ENCODE peak calls at places on chromosome 14, in four cellular contexts. One of them, this sample, is unnamed.

GRCh38 chr14:102434647-102435175 is 72.0 kb downstream of the TECPR2 start:
- DNase-seq in hepatocyte: no peak
- DNase-seq in uterus: no peak
- DNase-seq in adrenal gland: no peak
- DNase-seq in this sample: no peak

GRCh38 chr14:60655898-60656754 is 6.8 kb upstream of the SIX1 start:
- DNase-seq in hepatocyte: no peak
- DNase-seq in uterus: no peak
- DNase-seq in adrenal gland: no peak
- DNase-seq in this sample: no peak

GRCh38 chr14:46571970-46572369 is 79.6 kb downstream of the RPL10L start:
- DNase-seq in hepatocyte: no peak
- DNase-seq in uterus: no peak
- DNase-seq in adrenal gland: no peak
- DNase-seq in this sample: peak; percentile 42

GRCh38 chr14:81303258-81303935 is 82.6 kb upstream of the GTF2A1 start:
- DNase-seq in hepatocyte: peak; percentile 89
- DNase-seq in uterus: no peak
- DNase-seq in adrenal gland: no peak
- DNase-seq in this sample: no peak

GRCh38 chr14:85195872-85196477 is 334.0 kb upstream of the FLRT2 start:
- DNase-seq in hepatocyte: no peak
- DNase-seq in uterus: no peak
- DNase-seq in adrenal gland: no peak
- DNase-seq in this sample: peak; percentile 39

GRCh38 chr14:64707661-64708060 is 3.4 kb downstream of the PLEKHG3 start:
- DNase-seq in hepatocyte: peak; percentile 83
- DNase-seq in uterus: no peak
- DNase-seq in adrenal gland: no peak
- DNase-seq in this sample: peak; percentile 94

GRCh38 chr14:86022031-86022629 is 492.2 kb downstream of the FLRT2 start:
- DNase-seq in hepatocyte: no peak
- DNase-seq in uterus: no peak
- DNase-seq in adrenal gland: no peak
- DNase-seq in this sample: no peak

GRCh38 chr14:105878125-105878524 is 351.7 kb downstream of the TMEM121 start:
- DNase-seq in hepatocyte: no peak
- DNase-seq in uterus: no peak
- DNase-seq in adrenal gland: no peak
- DNase-seq in this sample: no peak

GRCh38 chr14:42057176-42057575 is 450.5 kb downstream of the LRFN5 start:
- DNase-seq in hepatocyte: peak; percentile 24
- DNase-seq in uterus: no peak
- DNase-seq in adrenal gland: no peak
- DNase-seq in this sample: no peak

GRCh38 chr14:98894600-98894999 is 377.4 kb downstream of the BCL11B start:
- DNase-seq in hepatocyte: no peak
- DNase-seq in uterus: no peak
- DNase-seq in adrenal gland: no peak
- DNase-seq in this sample: no peak

GRCh38 chr14:56297449-56297848 is 179.2 kb downstream of the PELI2 start:
- DNase-seq in hepatocyte: no peak
- DNase-seq in uterus: no peak
- DNase-seq in adrenal gland: no peak
- DNase-seq in this sample: no peak

GRCh38 chr14:68677901-68678300 is 115.0 kb downstream of the ZFP36L1 start:
- DNase-seq in hepatocyte: no peak
- DNase-seq in uterus: no peak
- DNase-seq in adrenal gland: no peak
- DNase-seq in this sample: no peak

GRCh38 chr14:88551936-88552565 is 2.8 kb downstream of the PTPN21 start:
- DNase-seq in hepatocyte: no peak
- DNase-seq in uterus: peak; percentile 27
- DNase-seq in adrenal gland: peak; percentile 27
- DNase-seq in this sample: peak; percentile 21

GRCh38 chr14:52873096-52873495 is 77.8 kb downstream of the FERMT2 start:
- DNase-seq in hepatocyte: no peak
- DNase-seq in uterus: no peak
- DNase-seq in adrenal gland: no peak
- DNase-seq in this sample: no peak

GRCh38 chr14:105166571-105167302 is 1.8 kb downstream of the JAG2 start:
- DNase-seq in hepatocyte: no peak
- DNase-seq in uterus: no peak
- DNase-seq in adrenal gland: no peak
- DNase-seq in this sample: no peak

GRCh38 chr14:50319293-50319692 is 7.2 kb downstream of the DMAC2L start:
- DNase-seq in hepatocyte: no peak
- DNase-seq in uterus: no peak
- DNase-seq in adrenal gland: no peak
- DNase-seq in this sample: peak; percentile 39

GRCh38 chr14:50320279-50320678 is 8.2 kb downstream of the DMAC2L start:
- DNase-seq in hepatocyte: no peak
- DNase-seq in uterus: no peak
- DNase-seq in adrenal gland: no peak
- DNase-seq in this sample: peak; percentile 54

GRCh38 chr14:50321009-50321660 is 9.0 kb downstream of the DMAC2L start:
- DNase-seq in hepatocyte: peak; percentile 91
- DNase-seq in uterus: peak; percentile 56
- DNase-seq in adrenal gland: peak; percentile 54
- DNase-seq in this sample: peak; percentile 84

GRCh38 chr14:50319721-50320120 is 7.6 kb downstream of the DMAC2L start:
- DNase-seq in hepatocyte: no peak
- DNase-seq in uterus: no peak
- DNase-seq in adrenal gland: no peak
- DNase-seq in this sample: no peak

GRCh38 chr14:50318031-50318626 is 6.0 kb downstream of the DMAC2L start:
- DNase-seq in hepatocyte: peak; percentile 38
- DNase-seq in uterus: no peak
- DNase-seq in adrenal gland: no peak
- DNase-seq in this sample: peak; percentile 36
- TF ChIP-seq CTCF in hepatocyte: peak; percentile 78
- TF ChIP-seq CTCF in uterus: peak; percentile 69
- TF ChIP-seq CTCF in adrenal gland: peak; percentile 51
- TF ChIP-seq CTCF in this sample: peak; percentile 68

GRCh38 chr14:73757876-73758391 is 43.8 kb upstream of the PNMA1 start:
- DNase-seq in hepatocyte: no peak
- DNase-seq in uterus: no peak
- DNase-seq in adrenal gland: no peak
- DNase-seq in this sample: no peak
- H3K27ac ChIP-seq in hepatocyte: peak overlapping the region; percentile 99
- H3K27ac ChIP-seq in uterus: peak overlapping the region; percentile 97
- H3K27ac ChIP-seq in adrenal gland: no peak overlapping the region
- H3K27ac ChIP-seq in this sample: peak overlapping the region; percentile 98

DNA sequence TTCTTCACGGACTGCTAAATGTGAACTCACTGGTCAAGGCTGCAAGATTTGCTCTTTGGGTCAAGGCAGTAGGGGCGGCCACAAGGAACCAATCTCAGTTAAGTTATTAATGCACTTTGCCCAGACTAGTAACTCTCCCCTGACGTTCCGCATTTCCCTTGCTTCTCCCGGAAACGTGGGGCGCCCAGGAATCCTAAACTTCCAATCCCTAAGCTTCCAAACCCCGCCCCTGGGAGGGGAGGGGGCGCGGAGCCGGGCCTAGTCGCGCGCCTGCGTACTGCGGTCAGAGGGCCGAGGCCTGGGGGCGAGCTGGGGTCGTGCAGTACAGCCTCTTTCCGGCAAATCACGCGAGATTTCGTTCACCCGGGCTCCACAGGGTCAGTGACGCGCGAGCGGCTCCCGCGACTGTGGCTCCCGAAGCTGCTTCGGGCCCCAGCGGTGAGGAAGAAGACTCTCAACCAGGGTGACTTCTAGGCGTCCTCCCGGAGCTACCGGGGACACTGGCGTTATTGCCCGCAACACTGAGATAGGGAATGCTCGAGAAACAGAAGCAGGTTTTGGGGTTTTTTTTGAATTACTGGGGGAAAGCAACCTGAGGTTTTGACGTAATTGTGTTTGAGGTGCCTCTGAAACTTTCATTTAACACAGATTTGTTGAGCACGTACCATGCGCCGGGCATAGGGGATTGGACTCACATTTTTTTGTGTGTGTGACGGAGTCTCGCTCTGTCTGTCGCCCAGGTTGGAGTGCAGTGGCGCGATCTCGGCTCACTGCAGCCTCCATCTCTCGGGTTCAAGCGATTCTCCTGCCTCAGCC is at the start of gene PTGR2:
- DNase-seq in hepatocyte: peak; percentile 98
- DNase-seq in uterus: peak; percentile 98
- DNase-seq in adrenal gland: peak; percentile 96
- DNase-seq in this sample: peak; percentile 99
- TF ChIP-seq CTCF in hepatocyte: no peak
- TF ChIP-seq CTCF in uterus: peak; percentile 49
- TF ChIP-seq CTCF in adrenal gland: peak; percentile 42
- TF ChIP-seq CTCF in this sample: no peak

GRCh38 chr14:35163384-35163783 is 41.0 kb downstream of the PRORP start:
- DNase-seq in hepatocyte: no peak
- DNase-seq in uterus: no peak
- DNase-seq in adrenal gland: no peak
- DNase-seq in this sample: no peak
- H3K27ac ChIP-seq in hepatocyte: no peak overlapping the region
- H3K27ac ChIP-seq in uterus: no peak overlapping the region
- H3K27ac ChIP-seq in adrenal gland: no peak overlapping the region
- H3K27ac ChIP-seq in this sample: no peak overlapping the region

GRCh38 chr14:75860561-75861160 is 121.1 kb downstream of the TGFB3 start:
- DNase-seq in hepatocyte: no peak
- DNase-seq in uterus: no peak
- DNase-seq in adrenal gland: no peak
- DNase-seq in this sample: no peak
- TF ChIP-seq CTCF in hepatocyte: peak; percentile 18
- TF ChIP-seq CTCF in uterus: no peak
- TF ChIP-seq CTCF in adrenal gland: no peak
- TF ChIP-seq CTCF in this sample: no peak

GRCh38 chr14:50087350-50088116 is 28.8 kb downstream of the VCPKMT start:
- DNase-seq in hepatocyte: no peak
- DNase-seq in uterus: no peak
- DNase-seq in adrenal gland: no peak
- DNase-seq in this sample: no peak
- H3K27ac ChIP-seq in hepatocyte: no peak overlapping the region
- H3K27ac ChIP-seq in uterus: no peak overlapping the region
- H3K27ac ChIP-seq in adrenal gland: no peak overlapping the region
- H3K27ac ChIP-seq in this sample: no peak overlapping the region

GRCh38 chr14:91048676-91049075 is 11.8 kb downstream of the RPS6KA5 start:
- DNase-seq in hepatocyte: no peak
- DNase-seq in uterus: no peak
- DNase-seq in adrenal gland: no peak
- DNase-seq in this sample: no peak
- TF ChIP-seq CTCF in hepatocyte: no peak
- TF ChIP-seq CTCF in uterus: no peak
- TF ChIP-seq CTCF in adrenal gland: no peak
- TF ChIP-seq CTCF in this sample: no peak

DNA sequence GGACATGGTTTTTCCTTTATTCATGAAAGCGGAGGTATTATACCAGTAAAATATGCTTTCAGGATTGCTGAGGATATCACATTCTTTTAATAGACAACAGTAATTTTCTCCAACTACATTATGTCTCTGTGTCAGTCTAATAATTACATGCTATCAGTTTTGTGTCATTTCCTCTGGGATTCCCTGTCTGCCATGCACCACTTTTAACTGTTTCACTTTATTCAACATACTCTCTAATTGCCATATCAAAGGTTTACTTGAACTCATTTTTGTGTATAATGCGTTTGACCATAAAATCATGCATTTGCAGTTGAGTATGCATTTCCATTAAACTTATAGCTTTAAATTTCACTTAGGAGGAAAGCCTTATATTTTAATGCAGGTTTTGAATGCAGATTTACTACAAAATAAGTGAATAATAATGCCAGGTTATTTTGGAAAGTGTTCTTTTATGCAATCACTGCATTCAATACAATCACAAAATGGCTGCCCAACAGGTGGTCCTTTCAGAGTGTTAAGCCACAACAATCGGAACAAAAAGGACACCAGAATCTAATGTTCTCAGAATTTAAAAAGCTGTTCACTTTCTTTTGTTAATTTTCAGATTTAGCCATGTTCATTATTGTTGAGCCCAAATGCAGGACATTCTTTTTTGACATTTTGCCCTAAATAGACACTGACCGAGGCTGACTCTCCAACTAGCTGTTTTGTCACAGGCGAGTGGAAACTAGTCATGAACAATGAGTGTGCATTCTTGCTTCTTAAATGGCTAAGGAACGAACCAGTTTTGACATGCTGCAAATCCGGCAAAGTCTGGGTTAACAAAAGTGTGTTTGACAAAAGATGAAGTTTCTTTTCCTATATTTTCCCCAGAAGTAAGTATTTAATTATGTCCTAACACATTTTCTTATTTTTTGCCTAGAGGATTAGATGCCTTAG is 40.9 kb downstream of the MBIP start:
- DNase-seq in hepatocyte: no peak
- DNase-seq in uterus: no peak
- DNase-seq in adrenal gland: no peak
- DNase-seq in this sample: peak; percentile 32
- H3K27ac ChIP-seq in hepatocyte: no peak overlapping the region
- H3K27ac ChIP-seq in uterus: no peak overlapping the region
- H3K27ac ChIP-seq in adrenal gland: no peak overlapping the region
- H3K27ac ChIP-seq in this sample: no peak overlapping the region

GRCh38 chr14:54488318-54488645 is 498 bp downstream of the GMFB start:
- DNase-seq in hepatocyte: no peak
- DNase-seq in uterus: no peak
- DNase-seq in adrenal gland: no peak
- DNase-seq in this sample: peak; percentile 35
- TF ChIP-seq CTCF in hepatocyte: no peak
- TF ChIP-seq CTCF in uterus: no peak
- TF ChIP-seq CTCF in adrenal gland: no peak
- TF ChIP-seq CTCF in this sample: no peak

This sample was measured in RWPE1.